ENCODE peak calls at places on chromosomes 5 and 9, in ten cellular contexts. R is neuronal stem cell; V is neural progenitor cell; U is psoas muscle; J is mammary epithelial cell; M is ovary; Z is tibial nerve; Q is CD8-positive, alpha-beta memory T cell; G is BE2C; E is CD8-positive, alpha-beta T cell. O is an unnamed sample.

GRCh38 chr9:123863164-123863855 is 66.6 kb downstream of the DENND1A start:
- DNase-seq in V (peak; percentile 51), R (no peak), M (no peak), Z (no peak), G (no peak), J (no peak), E (no peak), Q (no peak), U (no peak), O (no peak)

GRCh38 chr5:16788957-16789356 is 147.1 kb downstream of the MYO10 start:
- DNase-seq in U (no peak), M (no peak), J (no peak), Q (no peak), Z (no peak), V (no peak), E (no peak), G (no peak), R (no peak), O (no peak)

GRCh38 chr5:107470007-107470582 is 200.6 kb downstream of the EFNA5 start:
- DNase-seq in U (no peak), R (no peak), V (no peak), G (no peak), M (no peak), J (peak; percentile 63), Z (no peak), Q (no peak), E (no peak), O (no peak)

GRCh38 chr5:110478899-110479298 is 247.6 kb downstream of the TMEM232 start:
- DNase-seq in E (no peak), G (no peak), V (no peak), U (no peak), Q (no peak), R (no peak), J (peak; percentile 61), M (no peak), Z (no peak), O (no peak)

GRCh38 chr9:16029796-16030363 is 477.0 kb downstream of the CCDC171 start:
- DNase-seq in E (no peak), V (no peak), G (no peak), U (no peak), Z (no peak), J (no peak), M (no peak), Q (no peak), R (no peak), O (no peak)

GRCh38 chr9:71490810-71491209 is 277.5 kb downstream of the CEMIP2 start:
- DNase-seq in Z (no peak), R (no peak), E (no peak), Q (no peak), V (peak; percentile 4), U (no peak), M (no peak), G (no peak), J (peak; percentile 12), O (no peak)

GRCh38 chr5:5146530-5147160 is 6.5 kb downstream of the ADAMTS16 start:
- DNase-seq in G (no peak), M (peak; percentile 35), E (no peak), Z (no peak), R (no peak), V (no peak), Q (no peak), U (no peak), J (no peak), O (no peak)

GRCh38 chr5:362978-363765 is 41.7 kb downstream of the AHRR start:
- DNase-seq in V (no peak), J (no peak), U (no peak), M (no peak), R (no peak), Z (no peak), E (no peak), Q (no peak), G (no peak), O (no peak)

GRCh38 chr9:83956288-83957028 is 23.6 kb downstream of the HNRNPK start:
- DNase-seq in J (no peak), G (peak; percentile 77), U (peak; percentile 91), M (peak; percentile 69), Z (peak; percentile 51), E (peak; percentile 50), V (no peak), Q (peak; percentile 50), R (no peak), O (peak; percentile 81)

GRCh38 chr5:131270809-131271208 is 7.0 kb downstream of the CDC42SE2 start:
- DNase-seq in G (no peak), Q (no peak), Z (no peak), R (no peak), U (no peak), E (no peak), J (no peak), V (no peak), M (no peak), O (no peak)

GRCh38 chr5:23208959-23209431 is 298.4 kb upstream of the PRDM9 start:
- DNase-seq in M (no peak), G (peak; percentile 39), E (no peak), U (no peak), R (peak; percentile 48), Q (no peak), V (peak; percentile 86), J (peak; percentile 63), Z (no peak), O (peak; percentile 5)

GRCh38 chr5:140205216-140205615 is 30.2 kb downstream of the CYSTM1 start:
- DNase-seq in G (no peak), V (no peak), J (no peak), M (no peak), R (no peak), Z (no peak), E (no peak), Q (no peak), U (no peak), O (no peak)

GRCh38 chr5:107425541-107426031 is 245.2 kb downstream of the EFNA5 start:
- DNase-seq in U (no peak), Q (no peak), R (no peak), J (peak; percentile 85), G (no peak), M (no peak), V (no peak), Z (no peak), E (no peak), O (no peak)

GRCh38 chr5:113266913-113267227 is 167.9 kb downstream of the TSSK1B start:
- DNase-seq in V (no peak), E (no peak), M (no peak), G (peak; percentile 32), U (no peak), Q (no peak), Z (no peak), J (peak; percentile 89), R (no peak), O (no peak)
- H3K4me3 ChIP-seq in V (no peak overlapping the region), E (no peak overlapping the region), M (no peak overlapping the region), G (no peak overlapping the region), U (no peak overlapping the region), Q (no peak overlapping the region), Z (no peak overlapping the region), J (peak overlapping the region; percentile 16), R (no peak overlapping the region), O (no peak overlapping the region)

GRCh38 chr9:5512658-5513452 is 2.5 kb downstream of the PDCD1LG2 start:
- DNase-seq in M (no peak), E (no peak), G (no peak), J (no peak), V (no peak), U (no peak), Z (no peak), Q (no peak), R (no peak), O (no peak)
- H3K4me3 ChIP-seq in M (no peak overlapping the region), E (no peak overlapping the region), G (no peak overlapping the region), J (no peak overlapping the region), V (no peak overlapping the region), U (no peak overlapping the region), Z (no peak overlapping the region), Q (no peak overlapping the region), R (no peak overlapping the region), O (no peak overlapping the region)

DNA sequence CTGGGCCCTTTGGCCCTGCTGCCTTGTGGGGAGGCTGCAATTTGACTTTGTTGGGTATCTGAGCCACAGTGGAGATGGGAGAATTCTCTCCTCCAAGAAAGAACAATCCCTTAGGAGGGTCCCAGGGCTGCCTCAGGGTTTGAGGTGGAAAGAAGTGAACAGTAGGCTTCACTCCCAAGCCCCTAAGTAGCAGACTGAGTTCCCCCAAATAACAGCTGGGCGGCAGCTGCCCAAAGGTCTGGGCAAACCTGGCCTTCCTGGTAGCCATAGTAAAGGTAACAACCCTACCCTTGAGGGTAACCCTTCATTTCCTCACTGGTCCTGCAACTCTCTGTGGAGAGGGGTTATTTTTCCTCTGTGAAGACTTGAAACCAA is 746 bp downstream of the RGS3 start:
- DNase-seq in U (no peak), R (no peak), Z (no peak), M (no peak), V (no peak), G (no peak), Q (no peak), E (no peak), J (no peak), O (no peak)
- H3K4me3 ChIP-seq in U (no peak overlapping the region), R (no peak overlapping the region), Z (no peak overlapping the region), M (no peak overlapping the region), V (peak overlapping the region; percentile 47), G (peak overlapping the region; percentile 80), Q (no peak overlapping the region), E (no peak overlapping the region), J (no peak overlapping the region), O (no peak overlapping the region)

DNA sequence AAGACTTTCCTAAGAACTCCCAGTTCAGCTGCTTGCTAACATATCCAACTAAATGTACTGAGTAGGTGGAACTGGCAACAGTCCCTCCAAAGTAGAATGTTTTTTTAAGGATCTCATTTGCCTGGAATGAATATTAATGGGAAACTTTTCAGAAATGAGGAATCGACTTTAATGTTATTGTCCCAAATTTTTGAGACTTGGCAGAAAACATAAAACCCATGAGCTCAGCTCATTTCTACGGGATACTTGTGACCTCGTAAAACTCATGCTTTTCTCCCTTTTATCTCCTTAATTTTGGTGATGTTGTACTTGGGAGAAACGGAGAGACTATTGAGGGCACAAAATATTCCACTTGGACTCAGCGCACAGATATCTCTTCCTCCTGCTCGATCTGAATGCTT is 296.8 kb downstream of the EBF1 start:
- DNase-seq in G (no peak), V (no peak), M (no peak), R (no peak), U (no peak), J (no peak), Q (no peak), E (no peak), Z (no peak), O (no peak)
- H3K4me3 ChIP-seq in G (no peak overlapping the region), V (no peak overlapping the region), M (no peak overlapping the region), R (no peak overlapping the region), U (no peak overlapping the region), J (no peak overlapping the region), Q (no peak overlapping the region), E (no peak overlapping the region), Z (no peak overlapping the region), O (no peak overlapping the region)

O was measured in heart right ventricle.